ENCODE peak calls at places on chromosome 3, in four cellular contexts. X is HCT116, F is breast epithelium, U is tibial nerve. J is an unnamed sample.

GRCh38 chr3:52072471-52072870 is 16.1 kb upstream of the DUSP7 start:
- DNase-seq in F (no peak), X (no peak), U (no peak), J (no peak)

GRCh38 chr3:172607305-172608121 is 84.3 kb upstream of the TNFSF10 start:
- DNase-seq in U (no peak), F (no peak), X (no peak), J (no peak)

GRCh38 chr3:172675371-172676193 is 35.3 kb downstream of the NCEH1 start:
- DNase-seq in F (no peak), U (peak), X (peak), J (no peak)

GRCh38 chr3:113844622-113845222 is 6.1 kb downstream of the GRAMD1C start:
- DNase-seq in U (no peak), F (no peak), X (no peak), J (no peak)

GRCh38 chr3:89380006-89380405 is 272.6 kb downstream of the EPHA3 start:
- DNase-seq in U (no peak), X (no peak), F (no peak), J (no peak)

GRCh38 chr3:33636125-33636855 is 81.8 kb downstream of the CLASP2 start:
- DNase-seq in F (no peak), U (peak), X (peak), J (no peak)

GRCh38 chr3:15023719-15024118 is 41.4 kb downstream of the MRPS25 start:
- DNase-seq in U (no peak), X (no peak), F (no peak), J (no peak)

GRCh38 chr3:156964562-156964961 is 138.4 kb downstream of the LEKR1 start:
- DNase-seq in X (no peak), F (no peak), U (no peak), J (no peak)

GRCh38 chr3:150870406-150870805 is 34.8 kb downstream of the MINDY4B start:
- DNase-seq in U (no peak), F (no peak), X (no peak), J (no peak)

GRCh38 chr3:118938183-118938961 is 96.3 kb downstream of the IGSF11 start:
- DNase-seq in F (no peak), U (no peak), X (no peak), J (no peak)

GRCh38 chr3:176785207-176785606 is 412.1 kb downstream of the TBL1XR1 start:
- DNase-seq in F (no peak), U (no peak), X (no peak), J (no peak)

GRCh38 chr3:122421836-122422235 is 6.0 kb upstream of the WDR5B start:
- DNase-seq in F (no peak), X (no peak), U (no peak), J (no peak)

GRCh38 chr3:188217011-188217463 is 63.1 kb downstream of the LPP start:
- DNase-seq in F (no peak), X (no peak), U (no peak), J (no peak)

GRCh38 chr3:112649478-112649735 is 8.5 kb upstream of the CCDC80 start:
- DNase-seq in U (no peak), X (no peak), F (no peak), J (no peak)

GRCh38 chr3:52346623-52347530 is 30.8 kb downstream of the DNAH1 start:
- DNase-seq in F (no peak), U (no peak), X (no peak), J (no peak)

GRCh38 chr3:9862391-9863235 is 17.4 kb downstream of the CIDEC start:
- DNase-seq in F (no peak), U (peak), X (no peak), J (no peak)

GRCh38 chr3:17023006-17023664 is 138.4 kb downstream of the PLCL2 start:
- DNase-seq in U (no peak), F (no peak), X (no peak), J (no peak)

GRCh38 chr3:32961189-32961715 is 9.8 kb downstream of the CCR4 start:
- DNase-seq in U (no peak), X (no peak), F (no peak), J (no peak)

GRCh38 chr3:8756671-8757070 is 12.7 kb downstream of the OXTR start:
- DNase-seq in F (no peak), X (no peak), U (no peak), J (no peak)

GRCh38 chr3:183802989-183803388 is 22.4 kb downstream of the MAP6D1 start:
- DNase-seq in F (no peak), X (no peak), U (no peak), J (no peak)

GRCh38 chr3:73614385-73614784 is 10.4 kb downstream of the PDZRN3 start:
- DNase-seq in U (peak), F (peak), X (no peak), J (no peak)

GRCh38 chr3:126436826-126437717 is 38.6 kb downstream of the ZXDC start:
- DNase-seq in X (no peak), U (no peak), F (no peak), J (no peak)

GRCh38 chr3:142235690-142236089 is 10.3 kb upstream of the GK5 start:
- DNase-seq in U (no peak), X (no peak), F (no peak), J (no peak)

GRCh38 chr3:160748226-160748625 is 7.8 kb upstream of the PPM1L start:
- DNase-seq in U (no peak), F (no peak), X (no peak), J (no peak)

GRCh38 chr3:108488631-108489030 is 21.8 kb downstream of the MYH15 start:
- DNase-seq in F (no peak), X (no peak), U (no peak), J (no peak)

GRCh38 chr3:65888980-65889706 is 149.6 kb downstream of the MAGI1 start:
- DNase-seq in U (peak), F (peak), X (peak), J (no peak)

GRCh38 chr3:32894977-32895376 is 56.5 kb upstream of the CCR4 start:
- DNase-seq in X (no peak), U (no peak), F (no peak), J (no peak)

GRCh38 chr3:14118400-14119165 is 6.1 kb downstream of the CHCHD4 start:
- DNase-seq in X (no peak), U (no peak), F (no peak), J (no peak)

GRCh38 chr3:194244167-194244566 is 107.0 kb downstream of the CPN2 start:
- DNase-seq in F (no peak), U (no peak), X (no peak), J (no peak)

GRCh38 chr3:193243571-193243970 is 2.5 kb downstream of the PLAAT1 start:
- DNase-seq in U (no peak), F (no peak), X (no peak), J (no peak)

GRCh38 chr3:194682189-194682588 is 3.5 kb upstream of the FAM43A start:
- DNase-seq in F (no peak), U (no peak), X (no peak), J (no peak)

GRCh38 chr3:67171841-67172240 is 173.7 kb downstream of the KBTBD8 start:
- DNase-seq in U (no peak), X (no peak), F (no peak), J (no peak)

GRCh38 chr3:4711680-4711992 is 218.5 kb downstream of the ITPR1 start:
- DNase-seq in X (no peak), U (no peak), F (no peak), J (no peak)
- TF ChIP-seq CTCF in X (no peak), U (no peak), F (no peak), J (no peak)

DNA sequence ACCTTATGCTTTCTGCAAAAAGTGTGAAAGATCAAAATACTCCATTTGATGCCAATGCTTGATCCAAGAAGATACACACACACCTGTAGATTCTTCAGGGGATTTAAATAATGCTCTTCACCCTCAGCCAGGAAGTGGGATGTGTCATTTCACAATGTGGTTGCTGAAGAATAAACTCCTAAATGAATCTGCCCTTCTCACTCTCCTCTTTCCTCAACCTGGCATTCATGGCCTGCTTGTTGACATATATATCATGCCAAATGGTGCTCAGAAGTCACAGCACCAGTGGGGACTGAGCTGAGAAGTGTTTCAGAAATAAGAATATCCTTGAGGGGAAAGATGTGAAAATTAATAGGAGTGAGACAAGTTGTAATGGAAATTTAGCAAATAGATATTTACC is 146.6 kb upstream of the ARHGEF26 start:
- DNase-seq in U (no peak), X (no peak), F (no peak), J (no peak)
- TF ChIP-seq CTCF in U (no peak), X (no peak), F (no peak), J (no peak)

GRCh38 chr3:134752761-134753461 is 42.1 kb upstream of the EPHB1 start:
- DNase-seq in X (no peak), U (no peak), F (no peak), J (no peak)

GRCh38 chr3:134751831-134752230 is 43.2 kb upstream of the EPHB1 start:
- DNase-seq in F (no peak), X (no peak), U (no peak), J (no peak)

GRCh38 chr3:134754768-134755559 is 40.1 kb upstream of the EPHB1 start:
- DNase-seq in F (no peak), X (peak), U (peak), J (no peak)

GRCh38 chr3:134755821-134756220 is 39.2 kb upstream of the EPHB1 start:
- DNase-seq in U (no peak), F (no peak), X (no peak), J (no peak)

DNA sequence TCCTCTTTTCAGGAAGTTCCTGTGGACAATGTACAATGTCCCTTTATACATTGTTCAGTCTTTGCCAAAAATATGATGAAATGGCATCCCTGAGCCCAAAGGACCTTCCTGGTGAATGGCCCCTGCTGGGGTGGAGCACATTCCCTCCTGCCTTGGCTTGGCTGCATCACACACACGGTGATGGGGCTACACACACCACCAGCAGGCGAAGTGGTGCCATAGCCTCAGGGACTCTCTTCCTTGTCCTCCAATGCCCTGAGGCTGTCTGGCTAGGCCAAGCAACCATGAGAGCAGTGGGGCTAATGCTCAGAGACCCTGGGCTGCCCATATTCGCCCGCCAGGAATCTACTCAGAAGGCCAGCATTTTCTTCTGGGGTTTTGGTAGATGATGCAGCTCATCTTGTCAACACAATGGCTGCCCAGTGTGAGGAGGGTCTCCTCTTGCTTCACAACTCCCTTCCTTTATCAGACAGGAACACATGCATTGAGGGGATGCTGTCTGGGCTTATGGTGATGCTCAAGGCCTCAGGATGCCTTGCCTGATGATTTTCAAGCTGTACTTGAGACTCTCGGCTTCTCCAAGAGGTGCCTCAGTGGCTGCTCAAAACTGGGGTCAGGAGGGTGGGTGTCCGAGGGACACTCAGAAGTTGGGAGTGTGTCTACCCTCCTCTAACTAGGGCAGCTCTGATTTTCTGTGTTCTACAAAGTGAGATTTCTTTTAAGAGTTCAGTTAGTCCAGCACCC is 40.9 kb upstream of the EPHB1 start:
- DNase-seq in U (no peak), F (no peak), X (no peak), J (no peak)
- TF ChIP-seq CTCF in U (no peak), F (no peak), X (peak), J (no peak)

GRCh38 chr3:31341130-31341529 is 191.6 kb upstream of the STT3B start:
- DNase-seq in U (no peak), X (no peak), F (no peak), J (no peak)
- TF ChIP-seq CTCF in U (no peak), X (peak), F (no peak), J (no peak)

GRCh38 chr3:196699749-196700148 is 12.3 kb downstream of the CEP19 start:
- DNase-seq in F (no peak), U (no peak), X (no peak), J (no peak)
- TF ChIP-seq CTCF in F (no peak), U (no peak), X (no peak), J (no peak)

DNA sequence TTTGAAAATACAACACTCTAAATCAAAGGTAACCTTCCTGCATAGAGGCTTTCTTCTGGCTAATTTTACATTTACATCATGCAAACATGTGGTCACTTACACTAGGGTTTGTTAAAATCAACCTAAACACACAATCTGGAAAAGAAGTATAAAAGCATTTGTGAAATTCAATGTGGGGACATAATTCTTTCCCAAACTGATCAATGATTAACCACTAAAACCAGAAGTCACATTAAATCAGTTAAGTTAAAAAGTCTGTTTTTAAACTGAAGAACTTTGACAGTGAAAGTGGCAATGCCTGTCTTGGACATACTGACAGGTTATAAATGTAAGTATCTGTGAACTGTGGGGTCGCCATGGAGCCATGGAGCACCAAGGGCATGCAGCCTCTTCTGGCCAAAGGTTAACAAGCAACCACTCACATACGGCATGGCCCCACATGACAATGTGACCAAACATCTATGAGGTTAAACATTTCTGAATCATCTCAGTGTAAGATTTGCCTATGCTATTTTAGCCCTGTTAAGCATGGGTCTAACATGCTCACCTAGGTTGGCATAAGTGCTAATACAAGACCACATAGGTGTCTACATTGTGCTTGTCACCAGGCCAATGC is 278.2 kb downstream of the CTNNB1 start:
- DNase-seq in F (no peak), X (no peak), U (no peak), J (no peak)
- TF ChIP-seq CTCF in F (no peak), X (no peak), U (no peak), J (no peak)

DNA sequence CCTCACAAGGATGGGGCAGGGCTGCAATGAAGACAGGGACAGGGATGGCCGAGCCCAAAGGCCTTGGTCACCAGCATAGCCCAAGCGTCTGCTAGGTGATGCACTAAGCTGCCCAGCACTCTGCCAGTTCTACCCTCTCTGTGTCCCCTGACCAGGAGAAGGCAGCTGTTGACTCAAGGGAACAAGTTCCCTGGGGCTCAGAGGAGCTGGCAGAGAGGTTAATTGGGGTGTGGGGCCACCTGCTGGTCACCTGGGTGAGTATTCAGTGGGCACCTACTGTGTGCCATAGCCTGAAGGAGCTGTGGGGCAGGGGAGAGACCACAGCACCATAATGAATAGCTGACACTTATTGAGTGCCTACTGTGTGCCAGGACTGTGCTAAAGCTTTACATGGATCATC is 22.0 kb upstream of the DOCK3 start:
- DNase-seq in F (no peak), U (no peak), X (no peak), J (no peak)
- TF ChIP-seq CTCF in F (no peak), U (no peak), X (peak), J (no peak)

DNA sequence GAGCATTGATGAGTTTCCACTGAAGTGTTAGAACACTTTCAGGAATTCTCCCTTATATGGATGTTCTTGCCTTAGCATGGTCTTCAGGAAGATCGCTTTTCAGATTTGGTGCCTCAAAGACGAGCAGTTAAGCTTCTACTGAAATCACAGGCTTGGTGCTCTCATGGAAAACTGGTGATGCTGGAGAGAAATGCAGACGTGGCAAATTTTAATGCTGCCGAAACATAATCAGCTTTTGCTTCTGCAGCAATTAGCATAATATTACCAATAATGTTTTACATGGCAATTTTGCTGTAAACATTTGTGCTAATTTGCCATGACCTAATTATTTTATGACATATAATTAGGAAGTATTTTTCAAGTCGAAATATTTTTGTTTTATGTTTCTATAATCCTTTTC is 507.0 kb upstream of the PPP2R3A start:
- DNase-seq in X (no peak), U (no peak), F (no peak), J (no peak)
- TF ChIP-seq CTCF in X (no peak), U (no peak), F (no peak), J (no peak)

GRCh38 chr3:72345980-72346379 is 502.3 kb downstream of the SHQ1 start:
- DNase-seq in F (no peak), U (no peak), X (no peak), J (no peak)
- TF ChIP-seq CTCF in F (no peak), U (no peak), X (peak), J (no peak)

J was measured in omental fat pad.